ENCODE peak calls at places on chromosomes 1 and 21, in five cellular contexts. M is IMR-90, G is PC-3, Y is fibroblast of lung, P is mesendoderm. V is an unnamed sample.

GRCh38 chr1:87451229-87451900 is 122.7 kb downstream of the LMO4 start:
- DNase-seq in Y (peak), G (no peak), M (peak), P (no peak), V (peak)

GRCh38 chr1:39408641-39409054 is 82.8 kb upstream of the BMP8A start:
- DNase-seq in Y (peak), P (peak), M (peak), G (peak), V (peak)

GRCh38 chr1:173099166-173099565 is 48.4 kb upstream of the TNFSF18 start:
- DNase-seq in G (no peak), M (no peak), P (no peak), Y (no peak), V (no peak)

GRCh38 chr1:100240013-100240412 is 9.6 kb downstream of the DBT start:
- DNase-seq in G (no peak), M (no peak), P (no peak), Y (no peak), V (no peak)

GRCh38 chr21:33230518-33231324 is 983 bp downstream of the IFNAR2 start:
- DNase-seq in Y (peak), P (peak), M (peak), G (peak), V (peak)

GRCh38 chr1:150386546-150387080 is 22.7 kb downstream of the RPRD2 start:
- DNase-seq in G (no peak), Y (no peak), P (no peak), M (no peak), V (no peak)

GRCh38 chr1:227490001-227490400 is 73.4 kb upstream of the ZNF678 start:
- DNase-seq in M (no peak), P (no peak), Y (no peak), G (no peak), V (no peak)

GRCh38 chr1:2125375-2126211 is 69.0 kb downstream of the FAAP20 start:
- DNase-seq in Y (no peak), P (no peak), G (no peak), M (no peak), V (no peak)

GRCh38 chr1:217718873-217719272 is 87.7 kb downstream of the SPATA17 start:
- DNase-seq in M (no peak), Y (peak), G (peak), P (peak), V (peak)

GRCh38 chr1:223887724-223888428 is 42.1 kb upstream of the TP53BP2 start:
- DNase-seq in G (peak), Y (peak), P (no peak), M (peak), V (peak)

GRCh38 chr1:68046423-68046822 is 4.0 kb downstream of the DIRAS3 start:
- DNase-seq in G (no peak), Y (no peak), P (no peak), M (no peak), V (no peak)

GRCh38 chr1:218488986-218489385 is 143.8 kb downstream of the TGFB2 start:
- DNase-seq in Y (peak), M (peak), G (peak), P (peak), V (peak)

GRCh38 chr1:25695991-25696330 is 79.4 kb downstream of the MAN1C1 start:
- DNase-seq in G (peak), Y (peak), P (peak), M (peak), V (peak)

GRCh38 chr1:228836427-228836826 is 101.1 kb downstream of the RHOU start:
- DNase-seq in G (no peak), Y (no peak), P (no peak), M (no peak), V (no peak)

GRCh38 chr1:6471086-6471841 is 5.3 kb upstream of the TNFRSF25 start:
- DNase-seq in G (no peak), M (no peak), Y (no peak), P (no peak), V (no peak)

GRCh38 chr1:21104683-21105082 is 72.0 kb downstream of the EIF4G3 start:
- DNase-seq in Y (no peak), P (no peak), G (no peak), M (no peak), V (no peak)

GRCh38 chr1:2586154-2587070 is at the start of gene PRXL2B:
- DNase-seq in P (peak), Y (peak), G (peak), M (peak), V (peak)

GRCh38 chr1:185567006-185567405 is 167.2 kb upstream of the HMCN1 start:
- DNase-seq in Y (peak), P (no peak), M (peak), G (peak), V (peak)
- H3K4me2 ChIP-seq in Y (no peak), P (no peak), M (peak), G (no peak), V (peak)

GRCh38 chr1:42423621-42424200 is 32.1 kb downstream of the ZMYND12 start:
- DNase-seq in Y (no peak), P (no peak), G (no peak), M (no peak), V (no peak)
- H3K9ac ChIP-seq in Y (no peak), P (no peak), G (no peak), M (no peak), V (no peak)

GRCh38 chr1:200372095-200372884 is 37.5 kb downstream of the ZNF281 start:
- DNase-seq in G (peak), Y (peak), P (peak), M (peak), V (peak)
- H3K4me2 ChIP-seq in G (peak), Y (no peak), P (no peak), M (no peak), V (peak)

DNA sequence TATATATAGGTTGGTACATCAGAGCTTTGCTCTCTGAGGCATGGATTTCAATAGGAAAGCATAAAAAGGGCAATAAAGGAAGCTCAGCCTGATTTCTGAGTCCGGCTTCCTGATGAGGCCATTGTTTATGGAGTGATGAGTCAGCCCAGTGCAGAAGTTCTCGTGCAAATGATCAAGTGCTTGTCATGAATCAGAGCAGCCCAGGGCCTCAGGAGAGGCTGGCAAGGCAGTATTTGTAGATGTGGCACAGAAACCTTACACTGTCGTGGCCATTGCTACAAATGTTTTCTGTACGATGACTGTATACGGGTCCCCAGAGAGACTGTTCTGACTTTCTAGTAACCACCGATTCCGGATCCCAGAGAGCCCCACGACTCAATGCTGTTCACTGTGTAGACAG is 26.7 kb downstream of the UMODL1 start:
- DNase-seq in P (no peak), G (peak), Y (peak), M (peak), V (peak)
- H3K9ac ChIP-seq in P (no peak), G (peak), Y (peak), M (peak), V (peak)

DNA sequence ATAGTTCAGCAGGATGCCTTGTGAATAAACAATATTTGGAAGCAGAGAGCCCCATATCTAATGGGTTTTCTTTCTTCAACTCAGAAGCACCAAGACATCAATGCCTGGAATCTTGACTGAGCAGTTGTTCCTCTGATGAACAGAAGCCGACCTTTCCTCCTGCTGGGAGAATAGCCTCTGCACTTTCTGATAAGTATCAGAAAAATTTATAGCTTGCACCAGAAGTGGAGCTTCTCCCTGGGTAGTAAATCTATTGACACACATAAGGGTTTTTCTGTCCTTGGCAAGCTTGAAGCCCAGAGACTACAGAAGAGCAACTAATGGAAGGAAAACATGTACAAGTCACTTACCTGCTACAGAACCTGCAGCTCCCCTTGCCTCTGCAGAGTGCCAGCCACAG is 36.8 kb upstream of the PLPPR4 start:
- DNase-seq in M (no peak), Y (no peak), G (no peak), P (no peak), V (no peak)
- H3K4me2 ChIP-seq in M (no peak), Y (no peak), G (no peak), P (no peak), V (no peak)

GRCh38 chr1:19411612-19412011 is 73.7 kb downstream of the CAPZB start:
- DNase-seq in M (no peak), G (no peak), Y (no peak), P (no peak), V (no peak)

GRCh38 chr1:19416145-19416544 is 69.2 kb downstream of the CAPZB start:
- DNase-seq in P (no peak), M (no peak), G (peak), Y (no peak), V (no peak)

GRCh38 chr1:19414490-19414889 is 70.8 kb downstream of the CAPZB start:
- DNase-seq in P (no peak), G (no peak), M (no peak), Y (no peak), V (no peak)

GRCh38 chr1:19412654-19413053 is 72.7 kb downstream of the CAPZB start:
- DNase-seq in M (no peak), G (peak), P (no peak), Y (no peak), V (no peak)

GRCh38 chr1:19413999-19414398 is 71.3 kb downstream of the CAPZB start:
- DNase-seq in M (no peak), P (no peak), G (no peak), Y (no peak), V (no peak)
- H3K9ac ChIP-seq in M (no peak), P (no peak), G (no peak), Y (no peak), V (no peak)

GRCh38 chr1:41418868-41419583 is 57.8 kb downstream of the FOXO6 start:
- DNase-seq in G (peak), M (peak), P (peak), Y (peak), V (peak)
- H3K4me2 ChIP-seq in G (peak), M (no peak), P (no peak), Y (no peak), V (peak)

GRCh38 chr21:45721656-45722055 is 78.1 kb downstream of the PCBP3 start:
- DNase-seq in G (no peak), Y (peak), P (no peak), M (peak), V (peak)

GRCh38 chr21:45725844-45726200 is 82.3 kb downstream of the PCBP3 start:
- DNase-seq in G (no peak), M (no peak), P (no peak), Y (no peak), V (no peak)

GRCh38 chr21:45724994-45725843 is 81.7 kb downstream of the PCBP3 start:
- DNase-seq in Y (no peak), M (no peak), G (no peak), P (no peak), V (no peak)

GRCh38 chr21:45724345-45724961 is 80.9 kb downstream of the PCBP3 start:
- DNase-seq in M (no peak), Y (no peak), P (peak), G (no peak), V (no peak)

GRCh38 chr21:45723049-45723958 is 79.8 kb downstream of the PCBP3 start:
- DNase-seq in G (no peak), P (no peak), Y (no peak), M (no peak), V (no peak)
- H3K9ac ChIP-seq in G (no peak), P (no peak), Y (no peak), M (no peak), V (no peak)

GRCh38 chr1:161778522-161778921 is 12.4 kb downstream of the ATF6 start:
- DNase-seq in M (no peak), Y (no peak), P (no peak), G (no peak), V (no peak)

GRCh38 chr1:161777250-161777649 is 11.1 kb downstream of the ATF6 start:
- DNase-seq in G (no peak), Y (no peak), P (no peak), M (no peak), V (no peak)

GRCh38 chr1:161781995-161782394 is 15.9 kb downstream of the ATF6 start:
- DNase-seq in Y (peak), G (peak), M (peak), P (no peak), V (peak)

GRCh38 chr1:161782886-161783285 is 16.8 kb downstream of the ATF6 start:
- DNase-seq in M (no peak), Y (no peak), G (no peak), P (no peak), V (no peak)

GRCh38 chr1:161779393-161779792 is 13.3 kb downstream of the ATF6 start:
- DNase-seq in M (no peak), P (no peak), G (no peak), Y (peak), V (no peak)
- H3K4me2 ChIP-seq in M (no peak), P (no peak), G (no peak), Y (no peak), V (no peak)

GRCh38 chr1:161491472-161491871 is 13.8 kb upstream of the FCGR2A start:
- DNase-seq in Y (no peak), P (no peak), M (no peak), G (no peak), V (no peak)

GRCh38 chr1:161484613-161485012 is 20.6 kb upstream of the FCGR2A start:
- DNase-seq in P (peak), Y (no peak), G (peak), M (no peak), V (no peak)

GRCh38 chr1:161483361-161483760 is 21.9 kb upstream of the FCGR2A start:
- DNase-seq in G (no peak), P (peak), M (no peak), Y (no peak), V (no peak)

GRCh38 chr1:161486806-161487482 is 18.3 kb upstream of the FCGR2A start:
- DNase-seq in M (peak), G (peak), P (peak), Y (peak), V (peak)

GRCh38 chr1:161487483-161487827 is 17.8 kb upstream of the FCGR2A start:
- DNase-seq in G (peak), M (peak), Y (peak), P (no peak), V (peak)
- H3K9ac ChIP-seq in G (peak), M (no peak), Y (no peak), P (no peak), V (no peak)

V was measured in astrocyte.